ENCODE peak calls at places on chromosomes 13 and 19, in four cellular contexts. One of them, this sample, is unnamed. For H3K9me3 and H3K27me3, the result is how much of the 10 kb centered on the place peaks cover.

GRCh38 chr13:61500176-61500575 is 84.5 kb upstream of the PCDH20 start:
- DNase-seq in endothelial cell of umbilical vein: no peak
- DNase-seq in heart left ventricle: no peak
- DNase-seq in HAP-1: no peak
- DNase-seq in this sample: no peak

GRCh38 chr19:31349160-31349881 is at the start of gene TSHZ3:
- DNase-seq in endothelial cell of umbilical vein: peak
- DNase-seq in heart left ventricle: peak
- DNase-seq in HAP-1: peak
- DNase-seq in this sample: peak

GRCh38 chr13:36766295-36766694 is 52.7 kb upstream of the RFXAP start:
- DNase-seq in endothelial cell of umbilical vein: no peak
- DNase-seq in heart left ventricle: no peak
- DNase-seq in HAP-1: no peak
- DNase-seq in this sample: peak

GRCh38 chr13:39451860-39452301 is 151.1 kb downstream of the LHFPL6 start:
- DNase-seq in endothelial cell of umbilical vein: peak
- DNase-seq in heart left ventricle: peak
- DNase-seq in HAP-1: peak
- DNase-seq in this sample: peak

GRCh38 chr13:88745013-88745412 is 1073.8 kb downstream of the SLITRK5 start:
- DNase-seq in endothelial cell of umbilical vein: no peak
- DNase-seq in heart left ventricle: no peak
- DNase-seq in HAP-1: no peak
- DNase-seq in this sample: no peak

GRCh38 chr19:47778954-47779351 is 450 bp downstream of the SELENOW start:
- DNase-seq in endothelial cell of umbilical vein: peak
- DNase-seq in heart left ventricle: peak
- DNase-seq in HAP-1: no peak
- DNase-seq in this sample: peak

GRCh38 chr13:31020996-31021395 is 88.5 kb downstream of the TEX26 start:
- DNase-seq in endothelial cell of umbilical vein: no peak
- DNase-seq in heart left ventricle: no peak
- DNase-seq in HAP-1: no peak
- DNase-seq in this sample: no peak

GRCh38 chr13:114112231-114112825 is 20.1 kb downstream of the RASA3 start:
- DNase-seq in endothelial cell of umbilical vein: no peak
- DNase-seq in heart left ventricle: no peak
- DNase-seq in HAP-1: no peak
- DNase-seq in this sample: peak

GRCh38 chr13:73657821-73658540 is 476.2 kb downstream of the KLF12 start:
- DNase-seq in endothelial cell of umbilical vein: no peak
- DNase-seq in heart left ventricle: peak
- DNase-seq in HAP-1: no peak
- DNase-seq in this sample: no peak

GRCh38 chr19:35805518-35806102 is 7.0 kb downstream of the PRODH2 start:
- DNase-seq in endothelial cell of umbilical vein: no peak
- DNase-seq in heart left ventricle: no peak
- DNase-seq in HAP-1: no peak
- DNase-seq in this sample: no peak

GRCh38 chr19:14519860-14520407 is 1.7 kb upstream of the DNAJB1 start:
- DNase-seq in endothelial cell of umbilical vein: peak
- DNase-seq in heart left ventricle: no peak
- DNase-seq in HAP-1: no peak
- DNase-seq in this sample: no peak

DNA sequence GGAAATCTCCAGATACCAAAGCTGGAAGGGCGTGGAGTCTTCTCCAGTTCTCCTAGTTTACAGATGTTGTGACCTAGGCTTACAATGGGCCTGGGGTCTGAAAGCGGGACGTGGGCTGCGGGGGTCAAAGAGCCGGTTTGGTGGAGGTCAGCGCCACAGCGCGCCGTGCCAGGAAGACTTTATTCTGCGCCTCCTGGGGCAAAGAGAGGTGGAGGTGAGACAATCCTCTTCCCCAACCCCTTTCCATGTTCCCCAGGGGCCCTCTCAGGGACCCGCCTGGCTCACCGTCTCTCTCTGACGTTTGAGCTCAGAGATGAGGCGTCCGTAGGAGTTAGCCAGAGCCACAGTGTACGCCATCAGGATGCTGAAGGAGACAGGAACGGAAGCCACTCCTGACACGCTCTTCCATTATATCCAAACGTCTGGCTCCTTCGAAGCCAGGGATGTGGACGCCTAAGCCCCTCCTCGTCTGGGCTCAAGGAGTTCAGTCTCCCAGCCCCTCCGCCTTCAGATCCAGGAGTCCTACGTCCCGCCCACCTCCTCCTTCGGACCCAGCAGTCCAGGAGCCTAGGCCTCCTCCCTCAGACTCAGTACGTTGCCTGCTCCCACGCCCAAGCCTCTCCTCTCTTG is 776 bp upstream of the LENG1 start:
- DNase-seq in endothelial cell of umbilical vein: peak
- DNase-seq in heart left ventricle: no peak
- DNase-seq in HAP-1: no peak
- DNase-seq in this sample: no peak
- H3K9me3 ChIP-seq in endothelial cell of umbilical vein: under half
- H3K9me3 ChIP-seq in heart left ventricle: under half
- H3K9me3 ChIP-seq in HAP-1: under half
- H3K9me3 ChIP-seq in this sample: under half

DNA sequence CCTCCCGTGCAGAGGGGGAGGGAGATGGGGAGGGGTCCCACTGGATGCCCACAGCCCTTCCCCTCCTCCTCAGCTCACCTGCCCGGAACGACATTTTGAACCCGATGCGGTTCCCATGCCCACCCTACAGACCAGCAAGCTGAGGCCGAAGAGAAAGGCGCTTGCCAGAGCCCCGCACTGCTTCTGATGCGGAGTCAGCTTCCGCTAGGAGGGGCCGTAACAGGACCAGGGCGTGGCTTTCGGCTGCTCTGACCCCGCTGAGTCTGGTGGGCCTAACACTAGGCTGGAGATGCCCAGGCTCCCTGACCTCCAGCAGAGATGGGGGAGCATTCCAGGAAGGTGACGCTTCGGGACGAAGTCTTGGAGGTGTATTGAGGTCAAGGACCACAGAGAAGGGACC is 6.7 kb downstream of the ONECUT3 start:
- DNase-seq in endothelial cell of umbilical vein: no peak
- DNase-seq in heart left ventricle: no peak
- DNase-seq in HAP-1: no peak
- DNase-seq in this sample: no peak
- H3K27me3 ChIP-seq in endothelial cell of umbilical vein: half or more
- H3K27me3 ChIP-seq in heart left ventricle: half or more
- H3K27me3 ChIP-seq in HAP-1: half or more
- H3K27me3 ChIP-seq in this sample: half or more

GRCh38 chr19:43544077-43544476 is 11.1 kb downstream of the ZNF575 start:
- DNase-seq in endothelial cell of umbilical vein: no peak
- DNase-seq in heart left ventricle: no peak
- DNase-seq in HAP-1: no peak
- DNase-seq in this sample: no peak

GRCh38 chr19:43546581-43546980 is 13.6 kb downstream of the ZNF575 start:
- DNase-seq in endothelial cell of umbilical vein: no peak
- DNase-seq in heart left ventricle: no peak
- DNase-seq in HAP-1: no peak
- DNase-seq in this sample: no peak

GRCh38 chr19:43548706-43549105 is 15.7 kb downstream of the ZNF575 start:
- DNase-seq in endothelial cell of umbilical vein: no peak
- DNase-seq in heart left ventricle: no peak
- DNase-seq in HAP-1: no peak
- DNase-seq in this sample: no peak

GRCh38 chr19:43545276-43545675 is 12.3 kb downstream of the ZNF575 start:
- DNase-seq in endothelial cell of umbilical vein: no peak
- DNase-seq in heart left ventricle: no peak
- DNase-seq in HAP-1: no peak
- DNase-seq in this sample: no peak

DNA sequence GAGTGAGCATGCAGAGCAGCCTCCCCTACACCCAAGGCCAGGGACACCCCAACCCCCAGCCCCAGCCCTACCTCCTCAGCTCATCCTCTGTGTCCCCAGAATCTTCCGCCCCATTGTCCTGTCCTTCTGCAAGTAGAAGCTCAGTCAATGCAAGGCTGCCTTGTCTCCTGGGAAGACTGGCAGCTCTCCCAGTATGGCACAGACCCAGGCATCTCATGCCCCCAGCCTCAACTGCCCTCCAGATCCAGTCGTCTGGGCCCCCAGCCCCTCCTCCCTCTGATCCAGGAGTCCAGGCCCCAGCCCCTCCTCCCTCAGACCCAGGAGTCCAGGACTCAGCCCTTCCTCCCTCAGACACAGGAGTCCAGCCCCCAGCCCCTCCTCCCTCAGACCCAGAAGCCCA is 13.0 kb downstream of the ZNF575 start:
- DNase-seq in endothelial cell of umbilical vein: no peak
- DNase-seq in heart left ventricle: no peak
- DNase-seq in HAP-1: no peak
- DNase-seq in this sample: no peak
- H3K9me3 ChIP-seq in endothelial cell of umbilical vein: under half
- H3K9me3 ChIP-seq in heart left ventricle: under half
- H3K9me3 ChIP-seq in HAP-1: under half
- H3K9me3 ChIP-seq in this sample: under half

GRCh38 chr19:10763399-10763798 is 45.5 kb downstream of the DNM2 start:
- DNase-seq in endothelial cell of umbilical vein: no peak
- DNase-seq in heart left ventricle: no peak
- DNase-seq in HAP-1: no peak
- DNase-seq in this sample: no peak

GRCh38 chr19:10764340-10764894 is 46.5 kb downstream of the DNM2 start:
- DNase-seq in endothelial cell of umbilical vein: no peak
- DNase-seq in heart left ventricle: no peak
- DNase-seq in HAP-1: no peak
- DNase-seq in this sample: no peak

GRCh38 chr19:10761443-10762242 is 43.8 kb downstream of the DNM2 start:
- DNase-seq in endothelial cell of umbilical vein: no peak
- DNase-seq in heart left ventricle: no peak
- DNase-seq in HAP-1: no peak
- DNase-seq in this sample: no peak

GRCh38 chr19:10762656-10763055 is 44.8 kb downstream of the DNM2 start:
- DNase-seq in endothelial cell of umbilical vein: no peak
- DNase-seq in heart left ventricle: peak
- DNase-seq in HAP-1: no peak
- DNase-seq in this sample: no peak

DNA sequence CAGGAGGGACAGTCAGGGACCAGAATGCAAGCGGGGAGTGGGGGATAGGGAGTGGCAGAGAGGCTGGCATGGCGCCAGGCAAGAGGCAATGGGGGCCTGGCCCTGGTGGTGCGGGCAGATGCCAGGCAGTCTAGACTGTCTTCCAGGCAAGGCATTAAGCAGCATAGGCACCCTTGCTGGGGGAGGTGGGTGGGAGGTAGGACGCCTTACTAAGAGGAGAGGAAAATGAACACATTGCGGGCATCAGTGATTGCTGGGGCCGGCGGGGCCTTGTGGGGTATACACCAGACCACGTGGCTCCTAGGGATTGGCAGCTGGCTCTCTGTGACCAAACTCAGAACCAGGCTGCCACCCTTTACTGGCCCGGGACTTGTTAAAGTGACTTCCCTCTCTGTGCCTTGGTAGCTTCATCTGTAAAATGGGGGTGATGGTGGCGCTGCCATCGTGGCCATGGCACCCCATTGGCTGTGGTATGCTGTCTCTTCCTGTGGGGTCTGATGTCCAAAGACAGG is 46.0 kb downstream of the DNM2 start:
- DNase-seq in endothelial cell of umbilical vein: no peak
- DNase-seq in heart left ventricle: no peak
- DNase-seq in HAP-1: no peak
- DNase-seq in this sample: no peak
- H3K27me3 ChIP-seq in endothelial cell of umbilical vein: under half
- H3K27me3 ChIP-seq in heart left ventricle: under half
- H3K27me3 ChIP-seq in HAP-1: under half
- H3K27me3 ChIP-seq in this sample: under half

GRCh38 chr13:90565985-90566713 is 781.3 kb upstream of the MIR17HG start:
- DNase-seq in endothelial cell of umbilical vein: no peak
- DNase-seq in heart left ventricle: no peak
- DNase-seq in HAP-1: no peak
- DNase-seq in this sample: no peak

GRCh38 chr13:90568165-90568564 is 779.3 kb upstream of the MIR17HG start:
- DNase-seq in endothelial cell of umbilical vein: no peak
- DNase-seq in heart left ventricle: no peak
- DNase-seq in HAP-1: no peak
- DNase-seq in this sample: no peak

GRCh38 chr13:90562388-90562787 is 785.1 kb upstream of the MIR17HG start:
- DNase-seq in endothelial cell of umbilical vein: no peak
- DNase-seq in heart left ventricle: no peak
- DNase-seq in HAP-1: no peak
- DNase-seq in this sample: no peak

GRCh38 chr13:90564566-90564965 is 782.9 kb upstream of the MIR17HG start:
- DNase-seq in endothelial cell of umbilical vein: no peak
- DNase-seq in heart left ventricle: no peak
- DNase-seq in HAP-1: no peak
- DNase-seq in this sample: no peak

DNA sequence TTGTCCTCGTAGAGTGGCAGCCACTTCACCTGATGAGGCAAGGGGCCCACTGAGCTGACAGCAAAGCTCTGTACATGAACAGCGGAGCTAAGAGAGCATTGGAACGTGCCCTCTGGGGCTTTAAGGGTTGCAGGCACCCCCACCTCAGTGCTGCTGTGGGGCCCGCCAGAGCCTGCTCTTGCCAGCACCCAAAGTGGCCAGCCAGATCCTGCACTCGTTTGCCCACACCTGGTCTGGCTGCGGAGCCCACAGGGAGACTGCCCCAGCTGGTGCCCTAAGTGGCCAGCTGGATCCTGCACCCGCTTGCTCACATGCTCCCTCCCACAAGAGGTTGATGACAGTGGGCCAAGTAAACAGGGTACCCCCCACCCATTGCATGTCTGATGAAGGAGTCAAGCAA is 783.4 kb upstream of the MIR17HG start:
- DNase-seq in endothelial cell of umbilical vein: no peak
- DNase-seq in heart left ventricle: no peak
- DNase-seq in HAP-1: no peak
- DNase-seq in this sample: no peak
- H3K9me3 ChIP-seq in endothelial cell of umbilical vein: under half
- H3K9me3 ChIP-seq in heart left ventricle: under half
- H3K9me3 ChIP-seq in HAP-1: under half
- H3K9me3 ChIP-seq in this sample: under half